ENCODE peak calls at places on chromosomes 3 and 15, in six cellular contexts. U is thoracic aorta; B is dorsolateral prefrontal cortex; L is CD4-positive, alpha-beta T cell; F is left ventricle myocardium inferior; K is cardiac muscle cell. Z is an unnamed sample.

GRCh38 chr3:112013058-112013783 is 14.5 kb downstream of the TAGLN3 start:
- DNase-seq in U (no peak), F (peak), K (peak), L (peak), B (peak), Z (peak)

GRCh38 chr15:64825081-64825430 is 391 bp downstream of the PIF1 start:
- DNase-seq in U (no peak), B (no peak), K (no peak), F (no peak), L (no peak), Z (no peak)

GRCh38 chr3:155342344-155342743 is 48.9 kb upstream of the STRIT1 start:
- DNase-seq in F (no peak), U (no peak), L (no peak), K (no peak), B (no peak), Z (no peak)

GRCh38 chr3:143484851-143485512 is 363.3 kb downstream of the SLC9A9 start:
- DNase-seq in K (no peak), B (no peak), F (no peak), U (no peak), L (no peak), Z (no peak)

GRCh38 chr15:72835289-72835890 is 51.8 kb upstream of the ADPGK start:
- DNase-seq in U (no peak), L (no peak), F (no peak), K (peak), B (no peak), Z (no peak)

GRCh38 chr3:140170612-140171011 is 235.6 kb downstream of the CLSTN2 start:
- DNase-seq in K (no peak), B (no peak), L (no peak), U (no peak), F (no peak), Z (no peak)

GRCh38 chr3:3191675-3192480 is 12.4 kb upstream of the CRBN start:
- DNase-seq in F (no peak), K (peak), L (no peak), B (no peak), U (no peak), Z (no peak)

GRCh38 chr3:9862391-9863235 is 17.4 kb downstream of the CIDEC start:
- DNase-seq in U (no peak), L (no peak), F (peak), K (peak), B (no peak), Z (peak)

GRCh38 chr3:32288819-32289218 is 50.3 kb downstream of the CMTM8 start:
- DNase-seq in F (no peak), L (no peak), K (no peak), B (no peak), U (no peak), Z (no peak)

GRCh38 chr3:99911433-99911832 is 93.8 kb downstream of the CMSS1 start:
- DNase-seq in K (no peak), F (no peak), U (no peak), L (no peak), B (no peak), Z (no peak)

GRCh38 chr3:165206454-165207266 is 10.5 kb upstream of the SLITRK3 start:
- DNase-seq in F (peak), L (no peak), B (peak), U (no peak), K (peak), Z (no peak)

GRCh38 chr3:4963669-4964589 is 15.3 kb upstream of the BHLHE40 start:
- DNase-seq in K (no peak), L (no peak), B (no peak), F (no peak), U (no peak), Z (no peak)

GRCh38 chr15:74785716-74786032 is 3.8 kb downstream of the CSK start:
- DNase-seq in F (no peak), B (no peak), U (no peak), L (no peak), K (no peak), Z (no peak)

GRCh38 chr3:17740703-17741102 is 1.7 kb downstream of the TBC1D5 start:
- DNase-seq in B (no peak), F (no peak), K (peak), L (no peak), U (no peak), Z (no peak)

GRCh38 chr15:53836618-53837017 is 77.2 kb upstream of the WDR72 start:
- DNase-seq in U (no peak), L (no peak), B (no peak), F (no peak), K (no peak), Z (no peak)

GRCh38 chr3:69016901-69017300 is 3.4 kb upstream of the EOGT start:
- DNase-seq in F (no peak), K (no peak), U (no peak), B (no peak), L (no peak), Z (no peak)

GRCh38 chr15:61198722-61199121 is 30.4 kb downstream of the RORA start:
- DNase-seq in U (no peak), F (no peak), L (no peak), K (no peak), B (no peak), Z (no peak)

GRCh38 chr3:14429689-14430452 is 27.5 kb downstream of the SLC6A6 start:
- DNase-seq in U (no peak), F (no peak), L (no peak), K (no peak), B (no peak), Z (no peak)
- H3K27ac ChIP-seq in U (no peak), F (peak), L (peak), K (no peak), B (peak), Z (no peak)

DNA sequence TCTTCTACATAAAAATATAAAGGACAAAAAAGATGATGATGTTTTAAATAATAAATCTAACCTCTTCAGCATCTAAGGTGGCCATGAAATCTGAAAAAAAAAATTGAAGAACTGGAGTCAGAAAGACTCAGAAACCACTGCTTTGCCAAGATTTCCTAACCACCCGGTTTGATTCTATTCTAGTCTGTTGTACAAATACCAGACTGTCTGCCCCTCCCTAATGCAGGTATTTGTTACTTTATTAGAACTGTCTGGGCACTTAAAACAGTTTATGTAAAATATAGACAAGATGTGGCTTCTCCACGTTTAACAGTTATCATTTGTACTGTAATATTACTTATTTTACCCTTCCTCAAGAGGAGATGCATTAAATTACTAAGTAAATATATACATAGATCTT is 48.8 kb downstream of the UACA start:
- DNase-seq in L (no peak), U (no peak), F (no peak), K (peak), B (no peak), Z (no peak)
- H3K27ac ChIP-seq in L (no peak), U (peak), F (peak), K (no peak), B (no peak), Z (no peak)

DNA sequence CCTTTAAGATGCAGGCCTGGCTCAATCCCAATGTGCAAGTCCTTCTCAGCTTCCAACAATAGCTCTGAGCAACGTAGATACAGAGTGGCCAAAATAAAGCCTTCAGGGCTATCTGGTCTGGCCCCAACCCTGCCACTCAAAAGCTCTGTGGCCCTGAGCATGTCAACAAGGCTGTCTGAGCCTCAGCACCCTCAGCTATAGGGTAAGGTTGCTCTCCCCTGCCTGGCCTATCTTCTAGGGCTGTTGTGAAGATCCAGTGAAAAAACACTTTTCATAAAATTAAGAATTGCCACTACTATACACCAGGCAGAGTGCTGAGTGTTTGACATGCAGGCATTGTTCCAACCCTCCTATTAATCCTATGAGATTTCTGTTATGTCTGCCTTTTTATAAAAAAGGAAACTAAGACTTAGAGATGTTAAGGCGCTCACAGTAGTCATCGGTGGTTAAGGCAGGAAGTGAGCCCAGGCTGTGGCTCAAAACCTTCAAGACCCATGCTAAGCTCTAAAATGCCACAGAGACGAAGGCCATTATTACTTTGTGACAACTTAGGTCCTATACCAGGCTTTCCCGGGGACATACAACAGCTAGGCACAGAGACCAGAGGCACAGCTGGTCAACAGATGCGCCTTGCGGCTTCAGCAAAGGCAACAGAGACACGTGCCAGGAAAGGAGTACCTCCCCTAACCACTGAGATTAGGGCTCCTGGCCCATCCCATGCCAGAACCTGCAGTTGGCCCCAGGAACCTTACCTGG is 5.1 kb downstream of the POLG start:
- DNase-seq in B (no peak), L (no peak), F (no peak), U (no peak), K (no peak), Z (no peak)
- H3K27ac ChIP-seq in B (peak), L (no peak), F (peak), U (no peak), K (no peak), Z (peak)

GRCh38 chr3:52493232-52494017 is 1.7 kb upstream of the STAB1 start:
- DNase-seq in B (no peak), U (no peak), K (no peak), F (no peak), L (no peak), Z (no peak)
- H3K27ac ChIP-seq in B (peak), U (no peak), K (peak), F (no peak), L (no peak), Z (no peak)

DNA sequence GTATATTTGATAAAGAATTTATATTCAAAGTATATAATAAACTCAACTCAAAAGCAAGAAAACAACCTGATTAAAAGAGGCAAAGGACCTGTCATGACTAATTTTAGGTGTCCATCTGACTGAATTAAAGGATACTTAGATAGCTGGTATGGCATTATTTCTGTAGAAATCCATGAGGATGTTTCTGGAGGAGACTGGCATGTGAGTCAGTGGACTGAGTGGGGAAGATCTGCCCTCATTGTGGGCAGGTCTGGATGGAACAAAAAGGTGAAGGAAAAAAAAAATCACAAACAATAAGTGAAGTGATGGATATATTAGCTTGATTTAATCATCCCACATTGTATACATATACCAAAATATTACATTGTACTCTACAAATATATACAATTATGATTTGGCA is 16.6 kb downstream of the ANKRD28 start:
- DNase-seq in K (no peak), U (no peak), B (no peak), L (no peak), F (no peak), Z (no peak)
- H3K27ac ChIP-seq in K (no peak), U (no peak), B (peak), L (no peak), F (no peak), Z (no peak)

GRCh38 chr15:63598467-63599400 is 1.5 kb downstream of the FBXL22 start:
- DNase-seq in K (peak), L (no peak), F (no peak), B (no peak), U (no peak), Z (no peak)

GRCh38 chr15:63600646-63601025 is 3.4 kb downstream of the FBXL22 start:
- DNase-seq in K (peak), L (peak), F (peak), B (peak), U (no peak), Z (peak)

GRCh38 chr15:63599401-63600000 is 2.3 kb downstream of the FBXL22 start:
- DNase-seq in B (peak), L (no peak), K (peak), U (no peak), F (peak), Z (peak)

GRCh38 chr15:63601026-63601726 is 4.0 kb downstream of the FBXL22 start:
- DNase-seq in K (peak), L (peak), F (peak), B (no peak), U (no peak), Z (peak)

DNA sequence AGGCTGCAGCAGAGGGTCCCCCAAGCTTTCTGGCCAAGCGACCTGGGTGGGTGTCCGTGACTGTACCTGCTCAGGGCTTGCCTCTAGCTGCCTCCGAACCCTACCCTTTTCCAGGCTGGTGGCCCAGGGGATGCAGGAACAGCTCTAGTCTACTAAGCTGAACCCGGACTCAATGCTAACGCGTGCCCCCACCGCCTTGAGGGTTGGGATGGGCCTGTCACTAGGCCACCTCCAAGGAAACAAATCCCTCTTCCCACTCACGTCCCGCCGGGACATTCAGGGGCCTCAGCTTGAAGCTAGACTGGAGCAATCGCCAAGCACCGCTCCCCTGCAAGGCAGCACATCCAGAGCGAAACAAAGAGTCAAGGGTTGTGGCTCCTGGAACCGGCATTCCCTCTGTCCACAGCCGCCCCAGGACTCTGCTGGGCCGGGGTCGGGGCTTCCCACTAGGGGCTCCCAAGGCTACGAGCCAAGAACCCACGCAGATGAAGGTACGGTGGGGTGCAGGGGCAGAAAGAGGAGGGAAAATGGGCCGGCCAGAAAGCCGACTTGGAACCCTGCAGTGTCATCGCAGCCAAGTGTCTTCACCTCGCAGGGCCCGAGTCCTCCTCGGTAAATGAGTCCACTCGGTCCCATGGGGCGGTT is 2.9 kb downstream of the FBXL22 start:
- DNase-seq in K (peak), U (no peak), F (no peak), L (no peak), B (no peak), Z (no peak)
- H3K27ac ChIP-seq in K (no peak), U (peak), F (peak), L (peak), B (peak), Z (peak)

GRCh38 chr3:179716811-179717210 is 64.0 kb downstream of the USP13 start:
- DNase-seq in U (no peak), F (no peak), B (no peak), L (no peak), K (peak), Z (no peak)

GRCh38 chr3:179715582-179715981 is 62.7 kb downstream of the USP13 start:
- DNase-seq in B (no peak), L (no peak), U (no peak), K (no peak), F (no peak), Z (no peak)

GRCh38 chr3:179713643-179714090 is 60.8 kb downstream of the USP13 start:
- DNase-seq in K (no peak), F (no peak), U (no peak), L (no peak), B (no peak), Z (no peak)

GRCh38 chr3:179717219-179717618 is 64.4 kb downstream of the USP13 start:
- DNase-seq in U (no peak), L (no peak), B (no peak), K (peak), F (no peak), Z (no peak)

GRCh38 chr3:179716226-179716625 is 63.4 kb downstream of the USP13 start:
- DNase-seq in F (no peak), L (no peak), U (no peak), K (no peak), B (no peak), Z (no peak)
- H3K27ac ChIP-seq in F (peak), L (no peak), U (no peak), K (no peak), B (no peak), Z (no peak)

GRCh38 chr3:49119439-49119838 is 1.2 kb downstream of the USP19 start:
- DNase-seq in B (no peak), F (no peak), K (no peak), U (no peak), L (no peak), Z (no peak)
- H3K27ac ChIP-seq in B (peak), F (peak), K (peak), U (peak), L (no peak), Z (no peak)

GRCh38 chr3:185318136-185318535 is 44.8 kb upstream of the MAP3K13 start:
- DNase-seq in L (no peak), F (no peak), K (peak), B (no peak), U (no peak), Z (no peak)
- H3K27ac ChIP-seq in L (no peak), F (no peak), K (peak), B (no peak), U (no peak), Z (no peak)